ENCODE peak calls at places on chromosomes 3 and 15, in six cellular contexts. R, K, W, S, U and G are unnamed samples.

GRCh38 chr3:174168538-174169254 is 690.4 kb upstream of the NAALADL2 start:
- DNase-seq in R (no peak), K (no peak), W (no peak), S (peak), U (no peak), G (no peak)

GRCh38 chr3:134357261-134357913 is 16.9 kb downstream of the AMOTL2 start:
- DNase-seq in R (no peak), K (no peak), W (no peak), S (no peak), U (peak), G (no peak)

GRCh38 chr3:2837893-2838292 is 272.3 kb downstream of the IL5RA start:
- DNase-seq in R (no peak), K (no peak), W (no peak), S (no peak), U (no peak), G (no peak)

GRCh38 chr3:112128843-112129727 is 4.0 kb downstream of the GCSAM start:
- DNase-seq in R (peak), K (peak), W (no peak), S (no peak), U (peak), G (peak)

GRCh38 chr15:62739507-62739906 is 303.0 kb upstream of the TPM1 start:
- DNase-seq in R (no peak), K (peak), W (no peak), S (no peak), U (peak), G (peak)

GRCh38 chr15:86852741-86853140 is 773.1 kb downstream of the AGBL1 start:
- DNase-seq in R (no peak), K (no peak), W (no peak), S (no peak), U (no peak), G (no peak)

GRCh38 chr3:106345353-106346027 is 476.7 kb upstream of the CBLB start:
- DNase-seq in R (no peak), K (peak), W (no peak), S (no peak), U (peak), G (peak)

GRCh38 chr15:40968290-40969085 is 15.2 kb downstream of the CHAC1 start:
- DNase-seq in R (no peak), K (no peak), W (no peak), S (no peak), U (no peak), G (no peak)

GRCh38 chr3:33467786-33468185 is 27.6 kb upstream of the UBP1 start:
- DNase-seq in R (no peak), K (no peak), W (no peak), S (no peak), U (peak), G (peak)

GRCh38 chr3:13300546-13301294 is 119.4 kb downstream of the NUP210 start:
- DNase-seq in R (no peak), K (no peak), W (no peak), S (no peak), U (no peak), G (no peak)

GRCh38 chr3:4571690-4572334 is 78.7 kb downstream of the ITPR1 start:
- DNase-seq in R (no peak), K (no peak), W (no peak), S (no peak), U (peak), G (no peak)

GRCh38 chr15:59177445-59177728 is 29.3 kb upstream of the LDHAL6B start:
- DNase-seq in R (no peak), K (no peak), W (no peak), S (no peak), U (no peak), G (no peak)

GRCh38 chr3:126456766-126457388 is 18.8 kb downstream of the ZXDC start:
- DNase-seq in R (no peak), K (no peak), W (no peak), S (no peak), U (no peak), G (no peak)

GRCh38 chr15:92014461-92015030 is 161.0 kb downstream of the SLCO3A1 start:
- DNase-seq in R (no peak), K (no peak), W (no peak), S (no peak), U (no peak), G (no peak)

GRCh38 chr3:129231331-129232119 is 17.9 kb upstream of the COPG1 start:
- DNase-seq in R (no peak), K (no peak), W (no peak), S (peak), U (peak), G (no peak)

GRCh38 chr3:57228734-57229505 is 1.4 kb downstream of the APPL1 start:
- DNase-seq in R (no peak), K (peak), W (no peak), S (no peak), U (peak), G (peak)

GRCh38 chr3:102400766-102401165 is 34.0 kb upstream of the ZPLD1 start:
- DNase-seq in R (no peak), K (no peak), W (no peak), S (no peak), U (peak), G (peak)

GRCh38 chr3:124907957-124908356 is 20.8 kb upstream of the ITGB5 start:
- DNase-seq in R (no peak), K (no peak), W (no peak), S (no peak), U (no peak), G (no peak)

GRCh38 chr15:41607033-41607432 is 48.0 kb downstream of the TYRO3 start:
- DNase-seq in R (no peak), K (peak), W (no peak), S (no peak), U (peak), G (peak)

GRCh38 chr15:44029940-44030568 is 165.0 kb downstream of the FRMD5 start:
- DNase-seq in R (no peak), K (peak), W (no peak), S (no peak), U (peak), G (peak)

GRCh38 chr3:160331127-160331937 is 67.7 kb downstream of the IFT80 start:
- DNase-seq in R (no peak), K (peak), W (no peak), S (no peak), U (peak), G (peak)

GRCh38 chr15:40259021-40259420 is 20.2 kb downstream of the PAK6 start:
- DNase-seq in R (no peak), K (no peak), W (no peak), S (no peak), U (no peak), G (no peak)

GRCh38 chr3:123298903-123299302 is 97.2 kb downstream of the SEC22A start:
- DNase-seq in R (no peak), K (peak), W (no peak), S (no peak), U (peak), G (no peak)

GRCh38 chr15:44719293-44719999 is 8.1 kb downstream of the B2M start:
- DNase-seq in R (no peak), K (no peak), W (no peak), S (no peak), U (peak), G (peak)

GRCh38 chr3:72907131-72907697 is 19.4 kb downstream of the GXYLT2 start:
- DNase-seq in R (no peak), K (peak), W (no peak), S (no peak), U (peak), G (peak)